ENCODE peak calls at places on chromosomes 4 and X, in seven cellular contexts. P is NCI-H748 treated with DMSO at 0.1 percent for 48 hours; V is GOT3; K is progenitor cell of endocrine pancreas; E is breast epithelium; Y is WTC11; J is stimulated activated CD4-positive, alpha-beta T cell treated with anti-CD3 and anti-CD28 coated beads, Interleukin-2, amount 100 ng/mL, for 48 hours. Z is an unnamed sample.

GRCh38 chr4:130639871-130640270 is 1543.9 kb downstream of the C4orf33 start:
- DNase-seq in P (no peak), V (no peak), K (no peak), E (no peak), Y (no peak), J (no peak), Z (no peak)

GRCh38 chr4:11223261-11223660 is 205.4 kb downstream of the HS3ST1 start:
- DNase-seq in P (peak), V (no peak), K (no peak), E (no peak), Y (no peak), J (no peak), Z (no peak)

GRCh38 chrX:41384041-41384705 is 50.2 kb downstream of the DDX3X start:
- DNase-seq in P (no peak), V (peak), K (no peak), E (no peak), Y (no peak), J (peak), Z (peak)

GRCh38 chr4:25896782-25897539 is 17.1 kb upstream of the SMIM20 start:
- DNase-seq in P (no peak), V (no peak), K (no peak), E (no peak), Y (no peak), J (no peak), Z (no peak)

GRCh38 chr4:163748474-163748873 is 254.0 kb downstream of the TMA16 start:
- DNase-seq in P (peak), V (no peak), K (no peak), E (no peak), Y (no peak), J (no peak), Z (no peak)

GRCh38 chr4:123802082-123802658 is 405.6 kb downstream of the SPRY1 start:
- DNase-seq in P (no peak), V (no peak), K (no peak), E (no peak), Y (no peak), J (no peak), Z (no peak)

GRCh38 chr4:82792912-82793649 is 5.5 kb downstream of the SCD5 start:
- DNase-seq in P (no peak), V (no peak), K (no peak), E (no peak), Y (no peak), J (no peak), Z (no peak)

GRCh38 chrX:102934624-102935023 is 2.4 kb upstream of the RAB40AL start:
- DNase-seq in P (no peak), V (no peak), K (no peak), E (no peak), Y (peak), J (peak), Z (no peak)

GRCh38 chr4:62913065-62913464 is 1496.2 kb downstream of the TECRL start:
- DNase-seq in P (no peak), V (no peak), K (no peak), E (no peak), Y (no peak), J (no peak), Z (no peak)

GRCh38 chrX:100410083-100410590 is at the start of gene PCDH19:
- DNase-seq in P (peak), V (peak), K (peak), E (no peak), Y (peak), J (peak), Z (no peak)

GRCh38 chr4:7189475-7190277 is 2.7 kb upstream of the SORCS2 start:
- DNase-seq in P (no peak), V (no peak), K (no peak), E (peak), Y (no peak), J (no peak), Z (no peak)

GRCh38 chr4:1417522-1418390 is 11.5 kb upstream of the NKX1-1 start:
- DNase-seq in P (no peak), V (no peak), K (no peak), E (peak), Y (no peak), J (no peak), Z (no peak)

GRCh38 chr4:147138171-147138570 is 192.5 kb upstream of the TTC29 start:
- DNase-seq in P (no peak), V (no peak), K (no peak), E (no peak), Y (no peak), J (no peak), Z (no peak)

GRCh38 chrX:68686684-68687045 is 39.2 kb downstream of the STARD8 start:
- DNase-seq in P (no peak), V (no peak), K (no peak), E (no peak), Y (no peak), J (no peak), Z (no peak)